ENCODE peak calls at places on chromosomes 5 and 9, in four cellular contexts. V, D, R and M are unnamed samples.

GRCh38 chr5:154706416-154706815 is 48.8 kb upstream of the LARP1 start:
- DNase-seq in V (no peak), D (no peak), R (no peak), M (no peak)

GRCh38 chr5:159616967-159617366 is 286.7 kb upstream of the IL12B start:
- DNase-seq in V (no peak), D (no peak), R (no peak), M (no peak)

GRCh38 chr9:84772511-84772910 is 103.0 kb downstream of the NTRK2 start:
- DNase-seq in V (no peak), D (no peak), R (no peak), M (no peak)

GRCh38 chr9:77514886-77515711 is 133.0 kb downstream of the GNA14 start:
- DNase-seq in V (no peak), D (no peak), R (no peak), M (no peak)

GRCh38 chr9:113387560-113388230 is 10.9 kb upstream of the HDHD3 start:
- DNase-seq in V (no peak), D (no peak), R (no peak), M (no peak)

GRCh38 chr9:118871531-118871930 is 497.7 kb downstream of the BRINP1 start:
- DNase-seq in V (no peak), D (no peak), R (no peak), M (no peak)

GRCh38 chr5:96195053-96195452 is 233.4 kb upstream of the ELL2 start:
- DNase-seq in V (no peak), D (no peak), R (no peak), M (no peak)

GRCh38 chr5:173809014-173809413 is 79.1 kb upstream of the CPEB4 start:
- DNase-seq in V (no peak), D (no peak), R (no peak), M (no peak)

GRCh38 chr5:150402226-150402773 is 10.4 kb downstream of the CD74 start:
- DNase-seq in V (no peak), D (no peak), R (no peak), M (no peak)

GRCh38 chr5:58105836-58106235 is 354.1 kb downstream of the PLK2 start:
- DNase-seq in V (no peak), D (no peak), R (no peak), M (no peak)

GRCh38 chr5:133846478-133847226 is 121.8 kb downstream of the C5orf15 start:
- DNase-seq in V (no peak), D (no peak), R (no peak), M (no peak)

GRCh38 chr9:118318770-118319443 is 614.7 kb downstream of the TLR4 start:
- DNase-seq in V (peak), D (no peak), R (no peak), M (no peak)

GRCh38 chr5:100676807-100677631 is 141.8 kb downstream of the FAM174A start:
- DNase-seq in V (no peak), D (no peak), R (no peak), M (no peak)

GRCh38 chr5:54311178-54311811 is 922 bp upstream of the ARL15 start:
- DNase-seq in V (peak), D (no peak), R (no peak), M (no peak)

GRCh38 chr9:136317695-136318094 is 9.6 kb upstream of the GPSM1 start:
- DNase-seq in V (no peak), D (no peak), R (no peak), M (no peak)

GRCh38 chr9:4490705-4491620 is 695 bp downstream of the SLC1A1 start:
- DNase-seq in V (peak), D (no peak), R (no peak), M (peak)

DNA sequence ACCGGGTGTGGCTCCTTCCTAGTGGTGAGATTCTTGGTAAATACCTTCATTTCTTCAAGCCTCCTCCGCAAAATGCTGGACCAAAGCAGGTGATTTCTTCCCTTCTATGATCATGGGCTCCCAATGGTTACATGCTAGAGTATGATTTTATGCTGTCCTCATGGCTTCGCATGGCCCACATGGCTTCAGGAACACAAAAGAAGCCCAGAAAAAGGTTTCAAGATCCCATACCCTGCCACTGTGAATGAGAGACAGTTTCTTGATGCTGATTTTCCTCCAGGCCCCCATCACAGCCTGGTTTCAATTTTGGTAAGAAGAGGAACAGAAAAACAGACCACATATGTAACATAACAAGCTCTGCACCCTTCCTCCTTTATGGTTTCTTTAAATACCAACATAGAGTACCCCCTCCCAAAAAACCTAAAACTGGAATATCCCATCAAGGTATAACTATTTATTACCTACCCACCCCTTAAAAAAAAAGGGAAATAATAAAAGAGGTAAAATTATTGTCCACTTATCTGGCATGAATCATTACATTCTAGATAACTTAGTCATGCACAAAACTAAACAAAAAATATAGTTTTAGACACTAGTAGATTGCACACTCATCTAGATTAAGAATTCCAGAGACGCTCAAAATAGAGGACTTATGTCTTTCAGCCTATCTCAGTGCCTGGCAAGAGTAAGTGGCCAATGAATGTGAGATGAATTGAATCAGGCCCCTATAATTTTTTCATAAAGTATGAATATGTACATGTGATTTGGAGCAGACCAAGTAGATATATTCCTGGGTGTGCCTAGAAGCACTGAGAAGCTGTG is 2.3 kb upstream of the RXFP3 start:
- DNase-seq in V (no peak), D (no peak), R (no peak), M (no peak)
- TF ChIP-seq TEAD4 in V (no peak), D (no peak), R (no peak), M (no peak)

GRCh38 chr5:112270299-112271293 is 148.5 kb downstream of the EPB41L4A start:
- DNase-seq in V (no peak), D (no peak), R (no peak), M (no peak)
- TF ChIP-seq TEAD4 in V (no peak), D (no peak), R (no peak), M (no peak)

GRCh38 chr5:68222310-68222709 is 6.8 kb downstream of the PIK3R1 start:
- DNase-seq in V (no peak), D (no peak), R (no peak), M (no peak)
- TF ChIP-seq TEAD4 in V (no peak), D (no peak), R (no peak), M (no peak)

GRCh38 chr5:81856948-81857928 is 106.3 kb upstream of the SSBP2 start:
- DNase-seq in V (peak), D (no peak), R (peak), M (peak)
- TF ChIP-seq TEAD4 in V (no peak), D (no peak), R (no peak), M (no peak)

GRCh38 chr5:20833081-20833627 is 845.2 kb upstream of the CDH18 start:
- DNase-seq in V (no peak), D (no peak), R (no peak), M (no peak)

GRCh38 chr5:20832204-20833080 is 844.4 kb upstream of the CDH18 start:
- DNase-seq in V (no peak), D (no peak), R (no peak), M (no peak)
- TF ChIP-seq TEAD4 in V (no peak), D (no peak), R (no peak), M (no peak)

GRCh38 chr5:85388752-85389151 is 1004.1 kb upstream of the EDIL3 start:
- DNase-seq in V (no peak), D (no peak), R (no peak), M (no peak)
- TF ChIP-seq TEAD4 in V (no peak), D (no peak), R (no peak), M (no peak)